ENCODE peak calls at places on chromosomes 4 and X, in eight cellular contexts. One of them, this sample, is unnamed.

GRCh38 chr4:3702084-3702521 is 64.1 kb upstream of the ADRA2C start:
- DNase-seq in Panc1: no peak
- DNase-seq in K562: no peak
- DNase-seq in HCT116: no peak
- DNase-seq in GM12878: no peak
- DNase-seq in HepG2: no peak
- DNase-seq in SK-N-SH: no peak
- DNase-seq in GM23338: no peak
- DNase-seq in this sample: no peak

GRCh38 chr4:85302193-85302736 is 172.7 kb upstream of the ARHGAP24 start:
- DNase-seq in SK-N-SH: no peak
- DNase-seq in Panc1: no peak
- DNase-seq in K562: no peak
- DNase-seq in GM23338: no peak
- DNase-seq in HepG2: no peak
- DNase-seq in GM12878: no peak
- DNase-seq in HCT116: no peak
- DNase-seq in this sample: no peak

GRCh38 chrX:18676470-18676869 is 4.6 kb upstream of the RS1 start:
- DNase-seq in HCT116: no peak
- DNase-seq in SK-N-SH: peak; percentile 41
- DNase-seq in HepG2: peak; percentile 46
- DNase-seq in K562: peak; percentile 43
- DNase-seq in GM23338: peak; percentile 63
- DNase-seq in GM12878: no peak
- DNase-seq in Panc1: no peak
- DNase-seq in this sample: no peak

GRCh38 chr4:76589402-76589801 is 154.4 kb downstream of the SHROOM3 start:
- DNase-seq in HepG2: no peak
- DNase-seq in GM12878: no peak
- DNase-seq in HCT116: no peak
- DNase-seq in Panc1: no peak
- DNase-seq in SK-N-SH: no peak
- DNase-seq in GM23338: peak; percentile 57
- DNase-seq in K562: no peak
- DNase-seq in this sample: no peak

GRCh38 chr4:57081651-57082349 is 28.4 kb downstream of the IGFBP7 start:
- DNase-seq in GM12878: no peak
- DNase-seq in HCT116: no peak
- DNase-seq in HepG2: no peak
- DNase-seq in SK-N-SH: no peak
- DNase-seq in GM23338: peak; percentile 50
- DNase-seq in K562: no peak
- DNase-seq in Panc1: peak; percentile 18
- DNase-seq in this sample: no peak

GRCh38 chr4:10013722-10014121 is 7.6 kb downstream of the SLC2A9 start:
- DNase-seq in K562: peak; percentile 69
- DNase-seq in HepG2: no peak
- DNase-seq in Panc1: no peak
- DNase-seq in SK-N-SH: peak; percentile 47
- DNase-seq in GM23338: peak; percentile 87
- DNase-seq in HCT116: peak; percentile 18
- DNase-seq in GM12878: no peak
- DNase-seq in this sample: no peak

GRCh38 chr4:113276448-113277158 is 227.2 kb downstream of the ANK2 start:
- DNase-seq in HepG2: no peak
- DNase-seq in GM12878: no peak
- DNase-seq in HCT116: no peak
- DNase-seq in GM23338: no peak
- DNase-seq in K562: no peak
- DNase-seq in Panc1: no peak
- DNase-seq in SK-N-SH: no peak
- DNase-seq in this sample: no peak

GRCh38 chrX:80206647-80207046 is 192.1 kb downstream of the TBX22 start:
- DNase-seq in SK-N-SH: no peak
- DNase-seq in HepG2: no peak
- DNase-seq in GM23338: no peak
- DNase-seq in HCT116: no peak
- DNase-seq in Panc1: no peak
- DNase-seq in K562: no peak
- DNase-seq in GM12878: no peak
- DNase-seq in this sample: no peak

GRCh38 chrX:154040863-154041262 is 21.2 kb upstream of the IRAK1 start:
- DNase-seq in SK-N-SH: no peak
- DNase-seq in GM12878: no peak
- DNase-seq in GM23338: no peak
- DNase-seq in HepG2: no peak
- DNase-seq in Panc1: no peak
- DNase-seq in HCT116: no peak
- DNase-seq in K562: no peak
- DNase-seq in this sample: no peak

DNA sequence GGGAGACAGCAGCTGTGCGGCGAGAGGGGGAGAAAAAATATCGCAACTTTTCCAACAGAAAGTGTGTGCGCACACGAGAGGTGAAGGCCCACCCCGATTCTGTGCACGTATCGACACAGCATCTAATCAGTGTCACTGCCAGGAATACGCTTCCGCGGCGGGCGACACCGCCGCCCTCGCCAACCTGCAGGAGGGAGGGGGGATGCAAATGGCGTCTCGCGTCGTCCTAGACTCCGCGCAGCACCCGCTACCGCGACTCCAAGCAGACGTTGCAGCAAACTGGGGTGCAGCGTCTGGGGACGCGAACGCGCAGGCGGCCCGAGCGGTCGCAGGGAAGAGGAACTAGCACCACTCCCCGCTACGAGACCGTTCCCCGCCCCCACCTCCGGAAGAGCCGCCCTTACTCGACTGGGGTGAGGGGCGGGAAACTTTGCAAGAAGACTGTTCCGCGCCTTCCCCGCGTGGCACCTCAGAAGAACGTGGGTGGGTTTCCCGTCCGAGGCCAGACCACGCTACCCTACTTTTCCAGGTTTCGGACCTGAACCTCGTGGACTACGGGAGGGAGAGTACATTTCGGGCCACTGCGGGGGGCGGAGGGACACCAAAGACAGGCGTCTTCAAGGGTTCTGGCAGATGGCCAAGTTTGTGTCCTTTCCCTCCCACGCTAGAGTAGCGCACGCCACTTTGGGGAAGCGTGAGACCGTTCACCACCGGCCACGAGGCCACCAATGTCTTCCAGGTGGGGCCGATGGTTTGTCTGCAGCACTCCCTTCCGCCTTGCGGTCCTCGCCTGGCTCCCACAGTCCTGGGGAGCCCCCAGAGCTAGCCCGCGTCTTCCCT is 77.9 kb upstream of the BCOR start:
- DNase-seq in K562: peak; percentile 72
- DNase-seq in Panc1: no peak
- DNase-seq in HepG2: peak; percentile 47
- DNase-seq in GM23338: peak; percentile 42
- DNase-seq in GM12878: no peak
- DNase-seq in HCT116: no peak
- DNase-seq in SK-N-SH: peak; percentile 68
- DNase-seq in this sample: peak; percentile 83
- TF ChIP-seq POLR2AphosphoS5 in K562: peak; percentile 67
- TF ChIP-seq POLR2AphosphoS5 in Panc1: no peak
- TF ChIP-seq POLR2AphosphoS5 in HepG2: peak; percentile 39
- TF ChIP-seq POLR2AphosphoS5 in GM23338: no peak
- TF ChIP-seq POLR2AphosphoS5 in GM12878: peak; percentile 90
- TF ChIP-seq POLR2AphosphoS5 in HCT116: peak; percentile 49
- TF ChIP-seq POLR2AphosphoS5 in SK-N-SH: no peak
- TF ChIP-seq POLR2AphosphoS5 in this sample: peak; percentile 52

GRCh38 chr4:148016063-148016637 is 284.3 kb downstream of the ARHGAP10 start:
- DNase-seq in K562: no peak
- DNase-seq in SK-N-SH: no peak
- DNase-seq in HCT116: no peak
- DNase-seq in GM12878: no peak
- DNase-seq in HepG2: no peak
- DNase-seq in GM23338: no peak
- DNase-seq in Panc1: no peak
- DNase-seq in this sample: no peak
- TF ChIP-seq REST in K562: no peak
- TF ChIP-seq REST in SK-N-SH: no peak
- TF ChIP-seq REST in HCT116: no peak
- TF ChIP-seq REST in GM12878: no peak
- TF ChIP-seq REST in HepG2: no peak
- TF ChIP-seq REST in GM23338: no peak
- TF ChIP-seq REST in Panc1: no peak
- TF ChIP-seq REST in this sample: no peak

GRCh38 chrX:103404225-103405008 is 28.1 kb downstream of the BEX3 start:
- DNase-seq in HepG2: peak; percentile 60
- DNase-seq in SK-N-SH: peak; percentile 62
- DNase-seq in HCT116: peak; percentile 59
- DNase-seq in K562: peak; percentile 61
- DNase-seq in GM23338: peak; percentile 87
- DNase-seq in Panc1: peak; percentile 58
- DNase-seq in GM12878: peak; percentile 33
- DNase-seq in this sample: no peak
- TF ChIP-seq POLR2AphosphoS5 in HepG2: no peak
- TF ChIP-seq POLR2AphosphoS5 in SK-N-SH: peak; percentile 28
- TF ChIP-seq POLR2AphosphoS5 in HCT116: peak; percentile 42
- TF ChIP-seq POLR2AphosphoS5 in K562: no peak
- TF ChIP-seq POLR2AphosphoS5 in GM23338: peak; percentile 57
- TF ChIP-seq POLR2AphosphoS5 in Panc1: no peak
- TF ChIP-seq POLR2AphosphoS5 in GM12878: no peak
- TF ChIP-seq POLR2AphosphoS5 in this sample: no peak

GRCh38 chr4:184282251-184282713 is 64.6 kb upstream of the ENPP6 start:
- DNase-seq in GM23338: peak; percentile 54
- DNase-seq in GM12878: peak; percentile 80
- DNase-seq in HepG2: peak; percentile 61
- DNase-seq in K562: no peak
- DNase-seq in Panc1: no peak
- DNase-seq in SK-N-SH: no peak
- DNase-seq in HCT116: no peak
- DNase-seq in this sample: no peak
- TF ChIP-seq REST in GM23338: no peak
- TF ChIP-seq REST in GM12878: no peak
- TF ChIP-seq REST in HepG2: no peak
- TF ChIP-seq REST in K562: no peak
- TF ChIP-seq REST in Panc1: no peak
- TF ChIP-seq REST in SK-N-SH: no peak
- TF ChIP-seq REST in HCT116: no peak
- TF ChIP-seq REST in this sample: no peak

GRCh38 chrX:134804779-134805178 is 146.5 kb upstream of the PLAC1 start:
- DNase-seq in K562: no peak
- DNase-seq in SK-N-SH: no peak
- DNase-seq in GM12878: no peak
- DNase-seq in HepG2: no peak
- DNase-seq in HCT116: no peak
- DNase-seq in GM23338: no peak
- DNase-seq in Panc1: no peak
- DNase-seq in this sample: no peak

GRCh38 chrX:134803551-134804183 is 145.4 kb upstream of the PLAC1 start:
- DNase-seq in GM23338: peak; percentile 48
- DNase-seq in HCT116: no peak
- DNase-seq in HepG2: peak; percentile 31
- DNase-seq in GM12878: no peak
- DNase-seq in Panc1: no peak
- DNase-seq in SK-N-SH: no peak
- DNase-seq in K562: peak; percentile 42
- DNase-seq in this sample: peak; percentile 15

GRCh38 chrX:134806707-134807038 is 148.4 kb upstream of the PLAC1 start:
- DNase-seq in Panc1: no peak
- DNase-seq in GM23338: no peak
- DNase-seq in K562: no peak
- DNase-seq in HepG2: no peak
- DNase-seq in SK-N-SH: no peak
- DNase-seq in GM12878: no peak
- DNase-seq in HCT116: no peak
- DNase-seq in this sample: no peak

GRCh38 chrX:134810211-134810610 is 151.9 kb upstream of the PLAC1 start:
- DNase-seq in Panc1: no peak
- DNase-seq in K562: peak; percentile 43
- DNase-seq in HepG2: no peak
- DNase-seq in GM23338: no peak
- DNase-seq in HCT116: no peak
- DNase-seq in GM12878: no peak
- DNase-seq in SK-N-SH: no peak
- DNase-seq in this sample: no peak

GRCh38 chrX:134807039-134807729 is 148.9 kb upstream of the PLAC1 start:
- DNase-seq in Panc1: peak; percentile 75
- DNase-seq in HCT116: peak; percentile 88
- DNase-seq in GM12878: peak; percentile 65
- DNase-seq in HepG2: peak; percentile 80
- DNase-seq in GM23338: peak; percentile 96
- DNase-seq in SK-N-SH: peak; percentile 86
- DNase-seq in K562: peak; percentile 81
- DNase-seq in this sample: peak; percentile 77
- TF ChIP-seq POLR2AphosphoS5 in Panc1: no peak
- TF ChIP-seq POLR2AphosphoS5 in HCT116: peak; percentile 74
- TF ChIP-seq POLR2AphosphoS5 in GM12878: peak; percentile 52
- TF ChIP-seq POLR2AphosphoS5 in HepG2: no peak
- TF ChIP-seq POLR2AphosphoS5 in GM23338: peak; percentile 26
- TF ChIP-seq POLR2AphosphoS5 in SK-N-SH: peak; percentile 80
- TF ChIP-seq POLR2AphosphoS5 in K562: peak; percentile 42
- TF ChIP-seq POLR2AphosphoS5 in this sample: peak; percentile 42

DNA sequence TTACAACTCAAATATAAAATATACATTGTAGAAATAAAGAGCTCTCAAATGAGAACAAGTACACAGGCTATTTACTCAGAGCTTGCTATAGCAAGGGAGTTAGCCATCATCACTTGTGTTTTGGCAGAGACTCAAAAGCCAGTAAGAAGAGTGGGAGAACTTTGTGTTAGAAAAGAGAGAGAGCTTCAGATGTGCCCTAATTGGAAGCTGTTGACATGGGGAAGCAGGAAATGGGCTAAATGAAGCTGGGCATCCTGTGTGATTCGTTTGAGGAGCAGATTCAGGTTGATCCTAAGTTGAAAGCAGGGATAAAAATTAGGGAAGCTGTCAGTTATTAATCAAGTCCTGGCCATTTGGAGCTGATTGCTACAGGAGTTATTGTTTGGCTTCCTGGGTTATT is 207.4 kb upstream of the MAOA start:
- DNase-seq in Panc1: no peak
- DNase-seq in K562: no peak
- DNase-seq in SK-N-SH: no peak
- DNase-seq in GM23338: no peak
- DNase-seq in HepG2: no peak
- DNase-seq in HCT116: no peak
- DNase-seq in GM12878: no peak
- DNase-seq in this sample: no peak
- TF ChIP-seq REST in Panc1: no peak
- TF ChIP-seq REST in K562: no peak
- TF ChIP-seq REST in SK-N-SH: no peak
- TF ChIP-seq REST in GM23338: no peak
- TF ChIP-seq REST in HepG2: no peak
- TF ChIP-seq REST in HCT116: no peak
- TF ChIP-seq REST in GM12878: no peak
- TF ChIP-seq REST in this sample: no peak

GRCh38 chr4:105236202-105236916 is 89.7 kb downstream of the TET2 start:
- DNase-seq in SK-N-SH: no peak
- DNase-seq in HepG2: no peak
- DNase-seq in K562: no peak
- DNase-seq in GM12878: peak; percentile 68
- DNase-seq in Panc1: no peak
- DNase-seq in HCT116: no peak
- DNase-seq in GM23338: no peak
- DNase-seq in this sample: no peak
- TF ChIP-seq POLR2AphosphoS5 in SK-N-SH: no peak
- TF ChIP-seq POLR2AphosphoS5 in HepG2: no peak
- TF ChIP-seq POLR2AphosphoS5 in K562: no peak
- TF ChIP-seq POLR2AphosphoS5 in GM12878: no peak
- TF ChIP-seq POLR2AphosphoS5 in Panc1: no peak
- TF ChIP-seq POLR2AphosphoS5 in HCT116: no peak
- TF ChIP-seq POLR2AphosphoS5 in GM23338: no peak
- TF ChIP-seq POLR2AphosphoS5 in this sample: no peak